ENCODE peak calls at places on chromosomes 11 and 22, in four cellular contexts. U, B, I and M are unnamed samples.

GRCh38 chr11:94326947-94327346 is 22.6 kb downstream of the IZUMO1R start:
- DNase-seq in U (no peak), B (no peak), I (no peak), M (no peak)

GRCh38 chr22:30312053-30312452 is 14.7 kb downstream of the TBC1D10A start:
- DNase-seq in U (no peak), B (no peak), I (no peak), M (peak)

GRCh38 chr22:24140357-24140756 is 40.9 kb upstream of the SUSD2 start:
- DNase-seq in U (no peak), B (no peak), I (no peak), M (no peak)

GRCh38 chr11:122724520-122724919 is 69.0 kb downstream of the UBASH3B start:
- DNase-seq in U (no peak), B (no peak), I (no peak), M (no peak)

GRCh38 chr11:96311120-96311568 is 31.9 kb downstream of the MAML2 start:
- DNase-seq in U (no peak), B (no peak), I (no peak), M (no peak)

GRCh38 chr11:35389897-35390462 is 29.4 kb downstream of the SLC1A2 start:
- DNase-seq in U (no peak), B (no peak), I (no peak), M (no peak)

GRCh38 chr11:113778111-113778910 is 1.3 kb upstream of the CLDN25 start:
- DNase-seq in U (no peak), B (no peak), I (no peak), M (peak)

GRCh38 chr11:9815486-9816136 is 151.7 kb downstream of the SWAP70 start:
- DNase-seq in U (peak), B (no peak), I (no peak), M (peak)

GRCh38 chr11:64686466-64687175 is 36.4 kb downstream of the NRXN2 start:
- DNase-seq in U (no peak), B (no peak), I (no peak), M (no peak)

GRCh38 chr11:94297967-94298576 is 6.3 kb upstream of the IZUMO1R start:
- DNase-seq in U (no peak), B (no peak), I (no peak), M (no peak)

GRCh38 chr11:63985812-63986155 is 454 bp upstream of the OTUB1 start:
- DNase-seq in U (no peak), B (no peak), I (peak), M (no peak)

GRCh38 chr22:49968313-49968830 is 7.8 kb downstream of the PIM3 start:
- DNase-seq in U (no peak), B (no peak), I (no peak), M (no peak)

GRCh38 chr11:81331611-81332205 is 1402.0 kb downstream of the FAM181B start:
- DNase-seq in U (no peak), B (no peak), I (no peak), M (no peak)

GRCh38 chr11:44701276-44701675 is 25.5 kb upstream of the TSPAN18 start:
- DNase-seq in U (no peak), B (no peak), I (no peak), M (no peak)

GRCh38 chr11:68651208-68651984 is 32.9 kb upstream of the GAL start:
- DNase-seq in U (no peak), B (no peak), I (no peak), M (no peak)

GRCh38 chr11:115715371-115715770 is 211.2 kb upstream of the CADM1 start:
- DNase-seq in U (no peak), B (no peak), I (no peak), M (no peak)

GRCh38 chr11:124900464-124900863 is 2.8 kb upstream of the ROBO4 start:
- DNase-seq in U (peak), B (peak), I (no peak), M (peak)

GRCh38 chr22:28930357-28931007 is 47.1 kb downstream of the ZNRF3 start:
- DNase-seq in U (no peak), B (no peak), I (no peak), M (no peak)

GRCh38 chr11:74170694-74171629 is at the start of the genes C2CD3 and PPME1:
- DNase-seq in U (peak), B (peak), I (peak), M (peak)
- TF ChIP-seq POLR2A in U (peak), B (peak), I (peak), M (peak)

DNA sequence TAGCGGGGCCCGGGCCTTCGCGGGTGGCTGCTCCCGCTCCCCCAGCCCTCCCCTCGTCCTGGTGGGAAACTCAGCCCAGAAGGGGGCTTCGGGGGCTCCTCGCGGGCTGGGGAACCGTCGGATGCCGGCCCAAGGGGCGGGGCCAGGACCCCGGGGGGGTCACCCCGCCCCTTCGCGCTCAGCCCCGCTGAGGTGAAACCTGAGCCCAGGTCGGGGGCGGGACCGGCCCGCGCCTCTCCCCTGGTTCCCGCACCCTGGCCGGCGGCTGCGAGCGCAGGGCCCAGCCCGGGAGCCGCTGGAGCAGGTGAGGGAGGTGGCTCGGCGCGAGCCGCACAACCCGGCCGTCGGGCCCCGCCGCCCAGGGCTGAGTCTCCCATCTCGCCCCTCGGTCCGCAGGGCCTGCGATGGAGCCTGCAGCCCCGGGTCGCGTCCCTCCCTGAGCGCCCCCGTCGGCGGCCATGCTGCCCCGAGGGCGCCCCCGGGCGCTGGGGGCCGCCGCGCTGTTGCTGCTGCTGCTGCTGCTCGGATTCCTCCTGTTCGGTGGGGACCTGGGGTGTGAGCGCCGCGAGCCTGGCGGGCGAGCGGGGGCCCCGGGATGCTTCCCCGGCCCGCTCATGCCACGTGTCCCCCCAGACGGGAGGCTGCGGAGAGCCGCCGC is at the start of gene LARGE2:
- DNase-seq in U (peak), B (no peak), I (peak), M (no peak)
- TF ChIP-seq POLR2A in U (no peak), B (no peak), I (no peak), M (no peak)

DNA sequence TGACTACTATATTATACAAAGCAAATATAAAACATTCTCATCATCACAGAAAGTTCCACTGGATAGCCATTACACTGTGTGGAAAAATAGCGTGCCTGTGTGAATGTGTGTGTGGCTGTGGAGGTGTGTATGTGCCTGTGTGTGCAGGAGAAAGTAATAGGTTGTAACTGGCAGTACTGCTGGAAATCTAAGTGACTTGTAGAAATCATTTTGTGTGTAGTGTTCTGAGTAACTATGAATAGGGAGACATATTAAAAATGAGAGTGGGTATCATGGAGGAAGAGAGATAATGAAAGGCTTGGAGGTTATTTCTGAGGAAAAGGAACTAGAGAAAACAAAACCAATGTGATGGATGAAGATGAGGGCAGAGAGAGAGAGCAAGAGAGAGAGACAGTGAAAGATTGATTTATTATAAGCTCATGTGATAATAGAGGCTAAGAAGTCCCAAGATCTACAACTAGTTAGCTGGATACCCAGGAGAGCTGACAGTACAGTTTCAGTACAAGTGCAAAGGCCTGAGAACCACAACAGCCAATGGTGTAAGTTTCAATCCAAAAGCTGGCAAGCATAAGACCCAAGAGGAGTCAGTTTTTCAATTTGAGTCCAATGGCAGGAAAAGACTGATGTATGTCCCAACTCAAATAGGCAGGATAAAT is 15.1 kb downstream of the KBTBD3 start:
- DNase-seq in U (no peak), B (no peak), I (no peak), M (no peak)
- TF ChIP-seq POLR2A in U (no peak), B (no peak), I (no peak), M (no peak)

GRCh38 chr11:73376168-73376802 is at the start of gene RELT:
- DNase-seq in U (peak), B (peak), I (peak), M (peak)
- TF ChIP-seq POLR2A in U (peak), B (peak), I (peak), M (peak)

DNA sequence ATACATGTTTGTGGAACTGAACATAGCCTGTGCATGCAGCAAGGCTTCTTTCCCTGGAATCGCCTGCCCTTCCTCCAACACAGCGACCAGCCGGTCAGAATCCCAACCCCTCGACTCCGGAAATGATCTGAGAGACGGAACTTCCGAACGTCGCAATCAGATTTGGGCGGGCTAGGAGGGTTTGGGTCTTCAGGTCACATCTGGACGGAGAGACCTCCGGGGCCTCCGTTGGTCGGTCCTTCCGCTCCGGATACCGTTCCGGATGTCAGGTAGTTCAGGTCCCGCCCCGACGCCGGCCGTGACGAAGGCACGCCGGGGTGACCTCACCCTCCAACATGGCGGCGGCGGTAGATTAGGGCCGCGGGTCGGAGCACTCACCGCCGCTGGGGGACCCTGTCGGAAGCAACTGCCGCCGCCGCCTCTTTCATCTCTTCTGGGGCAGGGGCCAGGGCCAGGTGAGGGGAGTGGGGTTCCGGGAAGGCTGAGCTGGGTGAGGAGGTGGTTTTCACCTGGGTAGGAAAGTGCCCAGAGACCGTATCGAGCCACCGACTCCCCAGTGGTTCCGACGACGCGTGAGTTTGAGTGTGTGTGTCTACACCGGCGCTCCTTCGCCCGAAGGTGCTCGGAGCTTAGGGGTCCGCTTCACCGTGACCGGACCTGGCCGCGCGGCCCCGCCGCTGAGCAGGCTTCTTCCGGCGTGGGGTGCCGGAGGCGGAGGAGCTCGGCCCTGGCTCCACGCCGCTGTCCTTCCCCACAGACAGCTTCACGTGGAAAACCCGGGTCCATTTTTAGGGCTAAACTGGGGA is at the start of gene BCL2L13:
- DNase-seq in U (peak), B (peak), I (peak), M (peak)
- TF ChIP-seq POLR2A in U (peak), B (peak), I (peak), M (peak)

DNA sequence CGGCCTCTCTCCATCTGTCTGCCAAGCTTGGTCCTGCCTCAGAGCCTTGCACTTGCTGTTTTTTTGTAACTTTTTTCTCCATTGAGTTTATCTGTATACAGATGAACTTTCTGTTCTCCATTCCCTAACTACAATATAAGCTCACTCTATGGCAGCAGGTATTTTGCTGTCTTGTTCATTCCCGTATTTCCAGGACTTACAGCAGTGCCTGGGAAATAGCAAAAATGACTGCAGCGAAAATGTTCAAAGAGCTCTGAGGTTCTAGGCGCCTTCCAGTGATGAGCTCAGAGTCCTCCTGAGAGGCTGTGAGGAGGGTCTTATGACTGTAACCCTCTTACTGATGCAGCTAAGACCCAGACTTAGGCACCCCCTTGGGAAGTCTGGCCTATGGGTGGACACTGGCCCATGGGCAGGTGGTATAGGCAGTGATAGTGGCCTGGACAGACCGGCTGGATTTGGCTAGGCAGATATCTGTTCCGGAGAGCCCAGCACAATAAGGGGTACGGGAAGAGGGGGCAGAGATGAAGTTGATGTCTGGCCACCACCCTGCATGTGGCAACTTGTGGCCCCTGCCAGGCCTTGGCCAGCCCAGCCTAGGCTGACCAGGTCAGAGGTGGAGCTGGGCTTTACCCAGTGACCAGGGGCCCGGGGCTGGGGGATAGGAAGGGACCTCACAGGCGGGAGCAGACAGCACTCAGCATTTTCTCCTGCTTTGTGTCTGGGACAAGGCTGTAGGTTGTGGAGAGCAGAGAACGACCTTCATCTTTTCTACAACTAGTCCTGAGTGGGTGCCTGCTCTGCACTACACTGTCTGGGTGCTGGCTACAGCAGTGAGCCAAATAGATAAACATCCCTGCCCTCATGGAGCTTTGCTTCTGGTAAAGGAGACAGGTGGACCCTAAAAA is 4.6 kb downstream of the ATF4 start:
- DNase-seq in U (no peak), B (no peak), I (no peak), M (no peak)
- TF ChIP-seq POLR2A in U (no peak), B (no peak), I (peak), M (no peak)

GRCh38 chr11:58525037-58525614 is 17.2 kb upstream of the OR5B21 start:
- DNase-seq in U (no peak), B (no peak), I (no peak), M (no peak)
- TF ChIP-seq POLR2A in U (no peak), B (no peak), I (no peak), M (no peak)

GRCh38 chr22:44885806-44886360 is 123.9 kb downstream of the PHF21B start:
- DNase-seq in U (no peak), B (no peak), I (no peak), M (no peak)
- TF ChIP-seq POLR2A in U (no peak), B (no peak), I (no peak), M (no peak)

GRCh38 chr11:47565340-47566165 is at the start of gene PTPMT1:
- DNase-seq in U (peak), B (peak), I (peak), M (peak)
- TF ChIP-seq POLR2A in U (peak), B (no peak), I (peak), M (peak)